ENCODE peak calls at places on chromosome 15, in seven cellular contexts. One of them, this sample, is unnamed.

GRCh38 chr15:74281147-74282133 is 45.3 kb downstream of the CCDC33 start:
- DNase-seq in T-helper 17 cell: no peak
- DNase-seq in mesenchymal stem cell: no peak
- DNase-seq in glomerular endothelial cell: no peak
- DNase-seq in A673: no peak
- DNase-seq in AG20443: no peak
- DNase-seq in NCI-H1930: no peak
- DNase-seq in this sample: no peak

GRCh38 chr15:53246404-53246803 is 456.3 kb upstream of the ONECUT1 start:
- DNase-seq in T-helper 17 cell: no peak
- DNase-seq in glomerular endothelial cell: no peak
- DNase-seq in AG20443: no peak
- DNase-seq in A673: no peak
- DNase-seq in mesenchymal stem cell: no peak
- DNase-seq in NCI-H1930: no peak
- DNase-seq in this sample: no peak

GRCh38 chr15:81033508-81033907 is 32.8 kb downstream of the TLNRD1 start:
- DNase-seq in A673: no peak
- DNase-seq in glomerular endothelial cell: no peak
- DNase-seq in AG20443: no peak
- DNase-seq in T-helper 17 cell: no peak
- DNase-seq in NCI-H1930: no peak
- DNase-seq in mesenchymal stem cell: no peak
- DNase-seq in this sample: no peak

GRCh38 chr15:64387562-64388168 is at the start of gene TRIP4:
- DNase-seq in T-helper 17 cell: peak
- DNase-seq in glomerular endothelial cell: peak
- DNase-seq in AG20443: peak
- DNase-seq in NCI-H1930: no peak
- DNase-seq in A673: peak
- DNase-seq in mesenchymal stem cell: peak
- DNase-seq in this sample: peak

GRCh38 chr15:29612096-29612495 is 210.2 kb downstream of the TJP1 start:
- DNase-seq in T-helper 17 cell: no peak
- DNase-seq in NCI-H1930: no peak
- DNase-seq in glomerular endothelial cell: no peak
- DNase-seq in AG20443: peak
- DNase-seq in mesenchymal stem cell: peak
- DNase-seq in A673: peak
- DNase-seq in this sample: peak

GRCh38 chr15:25092661-25093060 is 137.9 kb downstream of the SNRPN start:
- DNase-seq in NCI-H1930: no peak
- DNase-seq in A673: no peak
- DNase-seq in mesenchymal stem cell: no peak
- DNase-seq in AG20443: no peak
- DNase-seq in glomerular endothelial cell: no peak
- DNase-seq in T-helper 17 cell: no peak
- DNase-seq in this sample: no peak

GRCh38 chr15:60275624-60276023 is 122.2 kb downstream of the ANXA2 start:
- DNase-seq in AG20443: no peak
- DNase-seq in glomerular endothelial cell: no peak
- DNase-seq in mesenchymal stem cell: no peak
- DNase-seq in T-helper 17 cell: no peak
- DNase-seq in NCI-H1930: no peak
- DNase-seq in A673: no peak
- DNase-seq in this sample: no peak

GRCh38 chr15:60162251-60162650 is 158.1 kb downstream of the FOXB1 start:
- DNase-seq in A673: no peak
- DNase-seq in T-helper 17 cell: no peak
- DNase-seq in mesenchymal stem cell: no peak
- DNase-seq in glomerular endothelial cell: no peak
- DNase-seq in NCI-H1930: no peak
- DNase-seq in AG20443: no peak
- DNase-seq in this sample: no peak

GRCh38 chr15:65638681-65639089 is 16.9 kb downstream of the SLC24A1 start:
- DNase-seq in NCI-H1930: peak
- DNase-seq in A673: peak
- DNase-seq in glomerular endothelial cell: no peak
- DNase-seq in AG20443: peak
- DNase-seq in mesenchymal stem cell: peak
- DNase-seq in T-helper 17 cell: peak
- DNase-seq in this sample: peak

GRCh38 chr15:45714501-45715488 is 80.0 kb downstream of the SQOR start:
- DNase-seq in T-helper 17 cell: peak
- DNase-seq in NCI-H1930: no peak
- DNase-seq in glomerular endothelial cell: peak
- DNase-seq in A673: peak
- DNase-seq in mesenchymal stem cell: peak
- DNase-seq in AG20443: peak
- DNase-seq in this sample: peak

GRCh38 chr15:92949604-92950249 is 49.6 kb downstream of the CHD2 start:
- DNase-seq in AG20443: no peak
- DNase-seq in NCI-H1930: no peak
- DNase-seq in T-helper 17 cell: no peak
- DNase-seq in A673: no peak
- DNase-seq in mesenchymal stem cell: no peak
- DNase-seq in glomerular endothelial cell: no peak
- DNase-seq in this sample: peak

GRCh38 chr15:33621156-33621555 is 310.4 kb downstream of the RYR3 start:
- DNase-seq in NCI-H1930: no peak
- DNase-seq in mesenchymal stem cell: no peak
- DNase-seq in A673: no peak
- DNase-seq in glomerular endothelial cell: no peak
- DNase-seq in AG20443: no peak
- DNase-seq in T-helper 17 cell: no peak
- DNase-seq in this sample: peak

GRCh38 chr15:53759333-53759975 is at the start of gene WDR72:
- DNase-seq in A673: no peak
- DNase-seq in AG20443: no peak
- DNase-seq in mesenchymal stem cell: no peak
- DNase-seq in glomerular endothelial cell: no peak
- DNase-seq in T-helper 17 cell: no peak
- DNase-seq in NCI-H1930: no peak
- DNase-seq in this sample: no peak

GRCh38 chr15:51497806-51498205 is 124.8 kb downstream of the DMXL2 start:
- DNase-seq in glomerular endothelial cell: no peak
- DNase-seq in T-helper 17 cell: no peak
- DNase-seq in NCI-H1930: no peak
- DNase-seq in mesenchymal stem cell: no peak
- DNase-seq in AG20443: no peak
- DNase-seq in A673: peak
- DNase-seq in this sample: peak

GRCh38 chr15:101646652-101647051 is 5.5 kb downstream of the TM2D3 start:
- DNase-seq in glomerular endothelial cell: no peak
- DNase-seq in mesenchymal stem cell: no peak
- DNase-seq in AG20443: no peak
- DNase-seq in T-helper 17 cell: no peak
- DNase-seq in A673: peak
- DNase-seq in NCI-H1930: no peak
- DNase-seq in this sample: peak

GRCh38 chr15:37978231-37978630 is 43.8 kb downstream of the TMCO5A start:
- DNase-seq in NCI-H1930: no peak
- DNase-seq in A673: no peak
- DNase-seq in glomerular endothelial cell: no peak
- DNase-seq in AG20443: no peak
- DNase-seq in T-helper 17 cell: no peak
- DNase-seq in mesenchymal stem cell: no peak
- DNase-seq in this sample: no peak

GRCh38 chr15:98485451-98485850 is 162.9 kb upstream of the IGF1R start:
- DNase-seq in mesenchymal stem cell: no peak
- DNase-seq in T-helper 17 cell: no peak
- DNase-seq in NCI-H1930: no peak
- DNase-seq in AG20443: no peak
- DNase-seq in A673: no peak
- DNase-seq in glomerular endothelial cell: no peak
- DNase-seq in this sample: no peak

GRCh38 chr15:76376029-76376428 is 39.5 kb downstream of the ISL2 start:
- DNase-seq in mesenchymal stem cell: peak
- DNase-seq in T-helper 17 cell: no peak
- DNase-seq in AG20443: no peak
- DNase-seq in glomerular endothelial cell: no peak
- DNase-seq in NCI-H1930: no peak
- DNase-seq in A673: no peak
- DNase-seq in this sample: no peak

GRCh38 chr15:63385911-63386531 is 4.4 kb upstream of the CA12 start:
- DNase-seq in T-helper 17 cell: no peak
- DNase-seq in AG20443: no peak
- DNase-seq in NCI-H1930: no peak
- DNase-seq in mesenchymal stem cell: no peak
- DNase-seq in A673: no peak
- DNase-seq in glomerular endothelial cell: no peak
- DNase-seq in this sample: no peak

GRCh38 chr15:73907018-73907394 is 19.3 kb upstream of the LOXL1 start:
- DNase-seq in T-helper 17 cell: no peak
- DNase-seq in AG20443: no peak
- DNase-seq in mesenchymal stem cell: no peak
- DNase-seq in glomerular endothelial cell: no peak
- DNase-seq in NCI-H1930: no peak
- DNase-seq in A673: no peak
- DNase-seq in this sample: no peak

GRCh38 chr15:25182098-25182478 is 227.3 kb downstream of the SNRPN start:
- DNase-seq in AG20443: no peak
- DNase-seq in NCI-H1930: no peak
- DNase-seq in mesenchymal stem cell: no peak
- DNase-seq in T-helper 17 cell: no peak
- DNase-seq in glomerular endothelial cell: no peak
- DNase-seq in A673: no peak
- DNase-seq in this sample: no peak

GRCh38 chr15:50883903-50884302 is 24.6 kb upstream of the AP4E1 start:
- DNase-seq in AG20443: peak
- DNase-seq in T-helper 17 cell: no peak
- DNase-seq in A673: peak
- DNase-seq in NCI-H1930: no peak
- DNase-seq in mesenchymal stem cell: peak
- DNase-seq in glomerular endothelial cell: no peak
- DNase-seq in this sample: peak

GRCh38 chr15:48435356-48435755 is 104.1 kb downstream of the DUT start:
- DNase-seq in T-helper 17 cell: no peak
- DNase-seq in mesenchymal stem cell: no peak
- DNase-seq in NCI-H1930: no peak
- DNase-seq in glomerular endothelial cell: no peak
- DNase-seq in AG20443: no peak
- DNase-seq in A673: no peak
- DNase-seq in this sample: no peak

GRCh38 chr15:49041406-49041805 is 4.8 kb downstream of the SECISBP2L start:
- DNase-seq in mesenchymal stem cell: no peak
- DNase-seq in A673: no peak
- DNase-seq in T-helper 17 cell: no peak
- DNase-seq in NCI-H1930: no peak
- DNase-seq in glomerular endothelial cell: no peak
- DNase-seq in AG20443: no peak
- DNase-seq in this sample: peak

GRCh38 chr15:69809421-69809820 is 288.3 kb downstream of the TLE3 start:
- DNase-seq in A673: no peak
- DNase-seq in glomerular endothelial cell: no peak
- DNase-seq in NCI-H1930: no peak
- DNase-seq in T-helper 17 cell: no peak
- DNase-seq in mesenchymal stem cell: no peak
- DNase-seq in AG20443: no peak
- DNase-seq in this sample: no peak

GRCh38 chr15:89361451-89362202 is 27.0 kb upstream of the POLG start:
- DNase-seq in glomerular endothelial cell: no peak
- DNase-seq in NCI-H1930: no peak
- DNase-seq in A673: peak
- DNase-seq in AG20443: peak
- DNase-seq in mesenchymal stem cell: peak
- DNase-seq in T-helper 17 cell: peak
- DNase-seq in this sample: peak

GRCh38 chr15:40470423-40471104 is at the start of gene CHST14:
- DNase-seq in glomerular endothelial cell: no peak
- DNase-seq in T-helper 17 cell: peak
- DNase-seq in AG20443: peak
- DNase-seq in NCI-H1930: peak
- DNase-seq in A673: peak
- DNase-seq in mesenchymal stem cell: peak
- DNase-seq in this sample: peak

GRCh38 chr15:90862487-90862886 is 5.9 kb upstream of the FURIN start:
- DNase-seq in glomerular endothelial cell: no peak
- DNase-seq in NCI-H1930: no peak
- DNase-seq in mesenchymal stem cell: no peak
- DNase-seq in A673: no peak
- DNase-seq in AG20443: no peak
- DNase-seq in T-helper 17 cell: no peak
- DNase-seq in this sample: no peak